ENCODE peak calls at places on chromosomes 5 and 9, in six cellular contexts. N is dorsolateral prefrontal cortex, F is HCT116, Z is cardiac fibroblast, P is psoas muscle, H is HL-60. A is an unnamed sample.
A peak's percentile ranks its signal among the peaks of the same experiment; 100 is the strongest.

GRCh38 chr9:110133608-110134214 is 74.2 kb downstream of the C9orf152 start:
- DNase-seq in N (no peak), F (peak; percentile 47), Z (peak; percentile 56), P (no peak), H (no peak), A (peak; percentile 96)

GRCh38 chr5:179858586-179859427 is at the start of gene MRNIP:
- DNase-seq in N (peak; percentile 97), F (peak; percentile 86), Z (peak; percentile 95), P (peak; percentile 98), H (peak; percentile 96), A (peak; percentile 98)

GRCh38 chr5:603081-603998 is 8.8 kb upstream of the CEP72 start:
- DNase-seq in N (no peak), F (no peak), Z (no peak), P (no peak), H (no peak), A (no peak)

GRCh38 chr5:111197523-111197922 is 26.7 kb upstream of the CAMK4 start:
- DNase-seq in N (no peak), F (no peak), Z (peak; percentile 24), P (no peak), H (no peak), A (peak; percentile 40)

GRCh38 chr9:77475641-77476473 is 172.3 kb downstream of the GNA14 start:
- DNase-seq in N (no peak), F (no peak), Z (peak; percentile 69), P (no peak), H (no peak), A (no peak)

GRCh38 chr5:180639743-180640300 is 9.6 kb downstream of the FLT4 start:
- DNase-seq in N (no peak), F (no peak), Z (no peak), P (peak; percentile 13), H (no peak), A (no peak)

GRCh38 chr5:44332360-44332971 is 56.8 kb downstream of the FGF10 start:
- DNase-seq in N (no peak), F (peak; percentile 39), Z (peak; percentile 66), P (no peak), H (no peak), A (peak; percentile 66)

GRCh38 chr9:93673271-93673843 is 97.0 kb downstream of the PHF2 start:
- DNase-seq in N (no peak), F (no peak), Z (peak; percentile 11), P (no peak), H (no peak), A (no peak)

GRCh38 chr9:96150324-96151023 is 151.5 kb downstream of the HSD17B3 start:
- DNase-seq in N (no peak), F (no peak), Z (no peak), P (no peak), H (peak; percentile 74), A (no peak)

GRCh38 chr9:104993291-104993963 is 65.5 kb upstream of the ABCA1 start:
- DNase-seq in N (peak; percentile 53), F (no peak), Z (peak; percentile 96), P (peak; percentile 79), H (no peak), A (no peak)

GRCh38 chr9:134895849-134896833 is 15.5 kb downstream of the FCN2 start:
- DNase-seq in N (no peak), F (peak; percentile 69), Z (peak; percentile 80), P (peak; percentile 62), H (no peak), A (peak; percentile 97)

GRCh38 chr5:54311178-54311811 is 922 bp upstream of the ARL15 start:
- DNase-seq in N (no peak), F (no peak), Z (peak; percentile 26), P (no peak), H (no peak), A (peak; percentile 47)

GRCh38 chr5:66151491-66151890 is 7.4 kb downstream of the SREK1 start:
- DNase-seq in N (no peak), F (no peak), Z (no peak), P (no peak), H (no peak), A (no peak)

GRCh38 chr5:66145737-66146136 is 1.6 kb downstream of the SREK1 start:
- DNase-seq in N (no peak), F (no peak), Z (no peak), P (no peak), H (no peak), A (no peak)

GRCh38 chr5:66144799-66145390 is 795 bp downstream of the SREK1 start:
- DNase-seq in N (peak; percentile 64), F (no peak), Z (no peak), P (no peak), H (no peak), A (no peak)

GRCh38 chr5:66151030-66151429 is 6.9 kb downstream of the SREK1 start:
- DNase-seq in N (no peak), F (no peak), Z (no peak), P (no peak), H (no peak), A (no peak)

GRCh38 chr5:66149950-66150349 is 5.8 kb downstream of the SREK1 start:
- DNase-seq in N (no peak), F (no peak), Z (no peak), P (no peak), H (no peak), A (no peak)
- TF ChIP-seq CTCF in N (no peak), F (no peak), Z (no peak), P (no peak), H (no peak), A (no peak)

GRCh38 chr9:120350596-120350995 is 229.4 kb downstream of the CDK5RAP2 start:
- DNase-seq in N (no peak), F (no peak), Z (no peak), P (no peak), H (no peak), A (no peak)

GRCh38 chr9:120351106-120351505 is 228.9 kb downstream of the CDK5RAP2 start:
- DNase-seq in N (no peak), F (no peak), Z (no peak), P (no peak), H (no peak), A (no peak)

GRCh38 chr9:120353501-120353900 is 226.5 kb downstream of the CDK5RAP2 start:
- DNase-seq in N (no peak), F (no peak), Z (peak; percentile 45), P (no peak), H (no peak), A (no peak)

GRCh38 chr9:120345379-120345778 is 234.6 kb downstream of the CDK5RAP2 start:
- DNase-seq in N (no peak), F (no peak), Z (no peak), P (no peak), H (no peak), A (no peak)

DNA sequence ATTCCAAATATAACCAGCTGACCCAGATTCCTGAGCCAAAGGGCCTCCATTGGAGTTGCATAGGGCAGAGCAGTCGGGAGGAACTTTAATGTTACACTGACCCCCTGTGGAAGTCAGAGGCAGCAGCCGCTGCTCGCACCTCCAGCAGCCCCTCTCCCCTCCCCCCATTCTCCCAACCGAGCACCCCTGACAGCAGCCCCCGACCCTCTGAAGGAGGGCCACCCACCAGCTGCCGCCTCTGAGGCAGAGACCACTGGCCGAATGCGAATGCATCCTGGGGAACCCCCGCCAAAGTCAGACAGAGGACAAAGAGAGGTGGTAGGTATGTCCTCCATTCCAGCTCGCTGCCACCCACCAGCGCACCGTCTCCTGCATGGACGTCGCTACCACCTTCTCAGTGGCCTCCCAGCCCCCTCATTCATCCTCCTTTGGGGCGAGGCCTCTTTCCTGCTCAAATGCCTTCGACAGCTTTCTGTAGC is 231.0 kb downstream of the CDK5RAP2 start:
- DNase-seq in N (no peak), F (peak; percentile 31), Z (peak; percentile 73), P (no peak), H (peak; percentile 17), A (peak; percentile 64)
- TF ChIP-seq CTCF in N (peak; percentile 54), F (peak; percentile 83), Z (peak; percentile 78), P (peak; percentile 61), H (peak; percentile 32), A (peak; percentile 87)

GRCh38 chr5:76345582-76345981 is 57.5 kb upstream of the IQGAP2 start:
- DNase-seq in N (no peak), F (no peak), Z (no peak), P (no peak), H (no peak), A (peak; percentile 19)

GRCh38 chr5:76337949-76338589 is 65.0 kb upstream of the IQGAP2 start:
- DNase-seq in N (no peak), F (peak; percentile 65), Z (peak; percentile 17), P (no peak), H (peak; percentile 39), A (peak; percentile 84)

GRCh38 chr5:76342474-76342873 is 60.6 kb upstream of the IQGAP2 start:
- DNase-seq in N (no peak), F (no peak), Z (no peak), P (no peak), H (no peak), A (no peak)

DNA sequence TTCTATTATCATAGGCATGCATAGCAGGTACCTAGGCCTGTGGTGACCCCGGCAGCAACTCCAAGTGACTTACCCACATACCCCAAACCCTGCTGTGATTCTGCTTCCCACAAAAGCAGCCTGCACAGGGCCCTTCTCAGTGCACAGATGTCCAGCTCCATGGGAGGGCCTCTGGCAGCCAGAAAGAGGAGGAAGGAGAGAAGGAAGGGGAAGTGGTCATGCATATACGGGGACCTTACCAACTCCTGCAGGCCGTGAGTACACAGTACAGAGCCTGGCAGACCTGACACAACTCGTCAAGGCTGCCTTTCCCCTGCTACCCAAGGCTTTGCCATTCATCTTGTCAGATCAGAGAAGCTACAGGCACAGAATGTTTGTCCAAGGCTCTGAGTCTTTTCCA is 61.1 kb upstream of the IQGAP2 start:
- DNase-seq in N (no peak), F (no peak), Z (no peak), P (no peak), H (peak; percentile 67), A (no peak)
- TF ChIP-seq CTCF in N (no peak), F (no peak), Z (no peak), P (no peak), H (no peak), A (no peak)

GRCh38 chr9:70559102-70559501 is 144.6 kb upstream of the KLF9 start:
- DNase-seq in N (no peak), F (no peak), Z (no peak), P (no peak), H (no peak), A (no peak)

GRCh38 chr9:70554881-70555280 is 140.4 kb upstream of the KLF9 start:
- DNase-seq in N (no peak), F (no peak), Z (no peak), P (no peak), H (no peak), A (no peak)

GRCh38 chr9:70561111-70561510 is 146.7 kb upstream of the KLF9 start:
- DNase-seq in N (no peak), F (no peak), Z (no peak), P (no peak), H (no peak), A (no peak)

GRCh38 chr9:70556736-70557135 is 142.3 kb upstream of the KLF9 start:
- DNase-seq in N (no peak), F (no peak), Z (no peak), P (no peak), H (no peak), A (no peak)

GRCh38 chr9:70557665-70558419 is 143.4 kb upstream of the KLF9 start:
- DNase-seq in N (no peak), F (no peak), Z (no peak), P (no peak), H (no peak), A (no peak)
- TF ChIP-seq CTCF in N (no peak), F (no peak), Z (no peak), P (no peak), H (no peak), A (no peak)